ENCODE peak calls at places on chromosomes 11 and 22, in eight cellular contexts. B, C, J, R, F, G, I and H are unnamed samples.

GRCh38 chr11:61477734-61478148 is 30.8 kb upstream of the LRRC10B start:
- DNase-seq in F (no peak), J (peak; percentile 15), R (peak; percentile 79), C (peak; percentile 62), G (peak; percentile 63), I (no peak), B (peak; percentile 29), H (peak; percentile 42)

GRCh38 chr11:126484266-126484665 is 128.8 kb downstream of the ST3GAL4 start:
- DNase-seq in F (no peak), B (peak; percentile 39), J (no peak), I (no peak), C (no peak), G (no peak), R (no peak), H (no peak)

GRCh38 chr22:20056696-20057386 is 23.2 kb upstream of the DGCR8 start:
- DNase-seq in F (no peak), I (no peak), C (no peak), G (no peak), J (no peak), R (no peak), B (no peak), H (no peak)

GRCh38 chr11:47514825-47515647 is 37.9 kb downstream of the CELF1 start:
- DNase-seq in F (no peak), J (no peak), I (peak; percentile 82), B (peak; percentile 84), G (no peak), R (no peak), C (no peak), H (no peak)

GRCh38 chr11:112225753-112226061 is 521 bp upstream of the PTS start:
- DNase-seq in G (no peak), F (no peak), R (no peak), J (no peak), C (no peak), B (no peak), I (no peak), H (no peak)

GRCh38 chr22:38088723-38089473 is 4.9 kb upstream of the SLC16A8 start:
- DNase-seq in B (no peak), I (peak; percentile 55), G (no peak), R (no peak), F (no peak), C (no peak), J (no peak), H (no peak)

GRCh38 chr11:76177250-76177686 is 29.0 kb downstream of the WNT11 start:
- DNase-seq in R (no peak), I (no peak), B (no peak), F (no peak), G (no peak), J (no peak), C (no peak), H (no peak)

GRCh38 chr22:28231423-28231822 is 312.4 kb upstream of the PITPNB start:
- DNase-seq in I (peak; percentile 56), R (peak; percentile 84), B (peak; percentile 18), C (no peak), G (no peak), F (no peak), J (no peak), H (no peak)

GRCh38 chr11:95076416-95076815 is 9.7 kb downstream of the SRSF8 start:
- DNase-seq in J (no peak), B (peak; percentile 98), I (peak; percentile 92), C (no peak), F (no peak), R (no peak), G (peak; percentile 73), H (no peak)

GRCh38 chr11:94854770-94855633 is 86.8 kb downstream of the AMOTL1 start:
- DNase-seq in R (no peak), J (no peak), I (no peak), B (no peak), F (peak; percentile 52), G (no peak), C (no peak), H (no peak)

GRCh38 chr22:37273126-37273845 is 9.0 kb upstream of the CYTH4 start:
- DNase-seq in F (no peak), I (peak; percentile 72), R (no peak), J (no peak), C (no peak), G (no peak), B (peak; percentile 60), H (no peak)

GRCh38 chr22:48370508-48371325 is 1457.0 kb downstream of the BRD1 start:
- DNase-seq in R (no peak), B (no peak), J (no peak), C (no peak), G (no peak), I (no peak), F (no peak), H (no peak)

GRCh38 chr22:36395061-36395849 is 7.5 kb upstream of the MYH9 start:
- DNase-seq in G (no peak), J (no peak), C (no peak), R (no peak), I (no peak), B (no peak), F (no peak), H (no peak)

GRCh38 chr11:6200975-6201374 is 2.0 kb downstream of the OR52W1 start:
- DNase-seq in F (peak; percentile 87), I (peak; percentile 76), R (no peak), G (peak; percentile 69), C (no peak), B (peak; percentile 20), J (no peak), H (no peak)

GRCh38 chr11:64619811-64620285 is 28.8 kb downstream of the SLC22A12 start:
- DNase-seq in J (no peak), I (peak; percentile 86), C (no peak), R (peak; percentile 56), F (peak; percentile 68), B (peak; percentile 38), G (peak; percentile 20), H (no peak)

GRCh38 chr11:76885390-76886097 is 24.8 kb downstream of the ACER3 start:
- DNase-seq in I (peak; percentile 79), C (no peak), R (no peak), J (no peak), G (no peak), F (peak; percentile 39), B (peak; percentile 37), H (no peak)

GRCh38 chr11:28350216-28350615 is 242.0 kb downstream of the METTL15 start:
- DNase-seq in F (no peak), I (no peak), G (no peak), C (no peak), B (peak; percentile 28), R (no peak), J (no peak), H (no peak)

GRCh38 chr11:73228268-73229134 is 10.4 kb downstream of the P2RY2 start:
- DNase-seq in J (no peak), I (no peak), R (peak; percentile 1), F (peak; percentile 27), C (no peak), G (no peak), B (no peak), H (no peak)

GRCh38 chr11:6353367-6353987 is 33.2 kb upstream of the CAVIN3 start:
- DNase-seq in R (peak; percentile 76), J (peak; percentile 21), I (peak; percentile 56), F (peak; percentile 41), G (peak; percentile 70), C (peak; percentile 80), B (peak; percentile 53), H (peak; percentile 35)

GRCh38 chr11:79168530-79169110 is 272.2 kb downstream of the TENM4 start:
- DNase-seq in F (no peak), B (no peak), J (no peak), I (no peak), G (no peak), C (no peak), R (no peak), H (no peak)

GRCh38 chr11:116226731-116227130 is 546.1 kb downstream of the BUD13 start:
- DNase-seq in C (no peak), F (no peak), R (no peak), J (no peak), G (no peak), I (no peak), B (no peak), H (no peak)

DNA sequence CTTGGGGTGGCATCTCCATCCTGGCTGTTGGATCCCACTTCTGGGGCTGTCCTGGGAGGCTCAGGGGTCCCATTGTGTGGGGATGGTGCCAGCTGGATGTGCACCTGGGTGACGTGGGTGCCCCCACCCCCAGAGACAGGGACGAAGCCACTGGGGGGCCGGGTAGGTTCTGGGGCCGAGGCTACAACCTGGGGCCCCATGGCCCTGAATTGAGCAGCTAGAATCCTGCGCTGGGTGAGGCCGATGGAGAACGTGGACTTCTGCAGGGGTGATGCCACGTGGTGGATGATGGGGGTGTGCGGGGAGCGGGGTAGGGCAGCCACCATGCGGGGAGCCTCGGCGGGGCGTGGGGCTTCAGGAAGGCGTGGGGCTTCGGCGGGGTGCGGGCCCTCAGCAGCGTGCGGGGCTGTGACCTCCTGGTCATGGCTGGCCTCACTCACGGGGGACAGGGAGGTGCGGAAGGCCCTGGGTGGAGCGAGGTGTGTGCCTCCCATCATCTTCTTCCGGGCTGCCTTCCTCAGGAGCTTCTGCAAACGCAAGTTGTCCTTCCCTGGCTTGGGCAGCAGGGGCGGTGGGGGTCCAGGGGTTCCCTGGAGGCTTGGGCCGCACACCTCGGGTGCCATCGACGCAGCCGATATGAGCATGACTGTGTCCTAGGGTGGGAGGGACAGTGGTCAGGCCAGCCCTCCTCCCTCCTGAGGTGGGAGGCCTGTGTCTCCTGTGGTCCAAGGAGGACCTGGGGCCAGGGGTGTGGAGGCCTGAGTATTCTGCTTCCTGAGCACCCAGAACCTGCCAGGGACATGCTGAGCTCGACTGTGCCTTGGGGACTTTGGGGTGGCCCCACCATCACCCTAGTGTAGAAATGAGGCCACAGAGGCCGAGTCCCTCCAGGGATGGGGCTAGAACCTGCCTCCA is 1.5 kb downstream of the PRR33 start:
- DNase-seq in I (no peak), G (no peak), J (no peak), R (no peak), F (peak; percentile 31), C (no peak), B (no peak), H (no peak)
- H3K27ac ChIP-seq in I (no peak overlapping the region), G (no peak overlapping the region), J (peak overlapping the region; percentile 64), R (no peak overlapping the region), F (no peak overlapping the region), C (no peak overlapping the region), B (no peak overlapping the region), H (peak overlapping the region; percentile 16)

GRCh38 chr11:119509969-119510401 is 87.0 kb upstream of the THY1 start:
- DNase-seq in C (no peak), F (peak; percentile 41), G (no peak), J (no peak), B (peak; percentile 88), R (no peak), I (peak; percentile 93), H (no peak)
- H3K4me3 ChIP-seq in C (no peak overlapping the region), F (no peak overlapping the region), G (no peak overlapping the region), J (no peak overlapping the region), B (no peak overlapping the region), R (no peak overlapping the region), I (no peak overlapping the region), H (no peak overlapping the region)

GRCh38 chr11:69230856-69231425 is 63.0 kb upstream of the MYEOV start:
- DNase-seq in J (no peak), G (no peak), C (peak; percentile 22), I (no peak), B (no peak), F (no peak), R (no peak), H (no peak)
- H3K27me3 ChIP-seq in J (no peaks in the 10 kb centered on the region), G (no peaks in the 10 kb centered on the region), C (no peaks in the 10 kb centered on the region), I (peaks cover 3% of the 10 kb centered on the region), B (peaks cover 5% of the 10 kb centered on the region), F (no peaks in the 10 kb centered on the region), R (peaks cover 9% of the 10 kb centered on the region), H (no peaks in the 10 kb centered on the region)

GRCh38 chr11:58927393-58928081 is 11.8 kb upstream of the GLYATL1 start:
- DNase-seq in C (peak; percentile 98), R (peak; percentile 97), F (no peak), J (no peak), G (no peak), B (peak; percentile 31), I (peak; percentile 43), H (no peak)
- H3K27ac ChIP-seq in C (peak overlapping the region; percentile 84), R (peak overlapping the region; percentile 22), F (no peak overlapping the region), J (no peak overlapping the region), G (no peak overlapping the region), B (no peak overlapping the region), I (no peak overlapping the region), H (no peak overlapping the region)

GRCh38 chr22:42263944-42264343 is 6.5 kb downstream of the TCF20 start:
- DNase-seq in J (no peak), G (no peak), I (no peak), R (no peak), F (no peak), B (no peak), C (no peak), H (no peak)
- H3K4me3 ChIP-seq in J (no peak overlapping the region), G (no peak overlapping the region), I (no peak overlapping the region), R (no peak overlapping the region), F (no peak overlapping the region), B (no peak overlapping the region), C (no peak overlapping the region), H (no peak overlapping the region)